ENCODE peak calls at places on chromosome 13, in five cellular contexts. One of them, this sample, is unnamed.

GRCh38 chr13:41782086-41782485 is 178.8 kb downstream of the VWA8 start:
- DNase-seq in anterior cingulate cortex: no peak
- DNase-seq in stimulated activated CD4-positive, alpha-beta T cell treated with anti-CD3 and anti-CD28 coated beads, Interleukin-15, amount 100 ng/mL, for 1 hour: no peak
- DNase-seq in OCI-LY7: no peak
- DNase-seq in RWPE1: no peak
- DNase-seq in this sample: no peak

GRCh38 chr13:47997384-47997783 is 3.7 kb downstream of the SUCLA2 start:
- DNase-seq in RWPE1: no peak
- DNase-seq in OCI-LY7: no peak
- DNase-seq in stimulated activated CD4-positive, alpha-beta T cell treated with anti-CD3 and anti-CD28 coated beads, Interleukin-15, amount 100 ng/mL, for 1 hour: no peak
- DNase-seq in anterior cingulate cortex: no peak
- DNase-seq in this sample: no peak

GRCh38 chr13:99154064-99154463 is 46.6 kb upstream of the UBAC2 start:
- DNase-seq in stimulated activated CD4-positive, alpha-beta T cell treated with anti-CD3 and anti-CD28 coated beads, Interleukin-15, amount 100 ng/mL, for 1 hour: no peak
- DNase-seq in OCI-LY7: no peak
- DNase-seq in RWPE1: no peak
- DNase-seq in anterior cingulate cortex: no peak
- DNase-seq in this sample: no peak

GRCh38 chr13:44174769-44175425 is 198.7 kb upstream of the SERP2 start:
- DNase-seq in OCI-LY7: no peak
- DNase-seq in RWPE1: no peak
- DNase-seq in anterior cingulate cortex: no peak
- DNase-seq in stimulated activated CD4-positive, alpha-beta T cell treated with anti-CD3 and anti-CD28 coated beads, Interleukin-15, amount 100 ng/mL, for 1 hour: no peak
- DNase-seq in this sample: no peak

GRCh38 chr13:51760592-51760991 is 43.4 kb downstream of the DHRS12 start:
- DNase-seq in stimulated activated CD4-positive, alpha-beta T cell treated with anti-CD3 and anti-CD28 coated beads, Interleukin-15, amount 100 ng/mL, for 1 hour: no peak
- DNase-seq in anterior cingulate cortex: peak
- DNase-seq in OCI-LY7: no peak
- DNase-seq in RWPE1: no peak
- DNase-seq in this sample: peak

GRCh38 chr13:50323440-50324070 is 308.3 kb downstream of the KCNRG start:
- DNase-seq in OCI-LY7: no peak
- DNase-seq in anterior cingulate cortex: no peak
- DNase-seq in RWPE1: peak
- DNase-seq in stimulated activated CD4-positive, alpha-beta T cell treated with anti-CD3 and anti-CD28 coated beads, Interleukin-15, amount 100 ng/mL, for 1 hour: no peak
- DNase-seq in this sample: no peak

GRCh38 chr13:51097353-51098043 is 13.6 kb downstream of the C13orf42 start:
- DNase-seq in OCI-LY7: no peak
- DNase-seq in RWPE1: no peak
- DNase-seq in stimulated activated CD4-positive, alpha-beta T cell treated with anti-CD3 and anti-CD28 coated beads, Interleukin-15, amount 100 ng/mL, for 1 hour: no peak
- DNase-seq in anterior cingulate cortex: no peak
- DNase-seq in this sample: no peak

GRCh38 chr13:95536629-95537241 is 15.8 kb upstream of the CLDN10 start:
- DNase-seq in OCI-LY7: peak
- DNase-seq in stimulated activated CD4-positive, alpha-beta T cell treated with anti-CD3 and anti-CD28 coated beads, Interleukin-15, amount 100 ng/mL, for 1 hour: no peak
- DNase-seq in anterior cingulate cortex: no peak
- DNase-seq in RWPE1: no peak
- DNase-seq in this sample: no peak

GRCh38 chr13:62706035-62706434 is 1290.4 kb upstream of the PCDH20 start:
- DNase-seq in anterior cingulate cortex: no peak
- DNase-seq in OCI-LY7: no peak
- DNase-seq in RWPE1: peak
- DNase-seq in stimulated activated CD4-positive, alpha-beta T cell treated with anti-CD3 and anti-CD28 coated beads, Interleukin-15, amount 100 ng/mL, for 1 hour: no peak
- DNase-seq in this sample: no peak

GRCh38 chr13:84405286-84405685 is 523.0 kb upstream of the SLITRK1 start:
- DNase-seq in OCI-LY7: no peak
- DNase-seq in anterior cingulate cortex: no peak
- DNase-seq in stimulated activated CD4-positive, alpha-beta T cell treated with anti-CD3 and anti-CD28 coated beads, Interleukin-15, amount 100 ng/mL, for 1 hour: no peak
- DNase-seq in RWPE1: no peak
- DNase-seq in this sample: no peak

GRCh38 chr13:113616991-113617749 is 32.6 kb downstream of the TFDP1 start:
- DNase-seq in OCI-LY7: no peak
- DNase-seq in anterior cingulate cortex: no peak
- DNase-seq in stimulated activated CD4-positive, alpha-beta T cell treated with anti-CD3 and anti-CD28 coated beads, Interleukin-15, amount 100 ng/mL, for 1 hour: no peak
- DNase-seq in RWPE1: no peak
- DNase-seq in this sample: no peak

GRCh38 chr13:43965446-43965845 is 85.7 kb downstream of the LACC1 start:
- DNase-seq in stimulated activated CD4-positive, alpha-beta T cell treated with anti-CD3 and anti-CD28 coated beads, Interleukin-15, amount 100 ng/mL, for 1 hour: no peak
- DNase-seq in OCI-LY7: no peak
- DNase-seq in RWPE1: no peak
- DNase-seq in anterior cingulate cortex: no peak
- DNase-seq in this sample: no peak

GRCh38 chr13:76462003-76462402 is 424.2 kb downstream of the KCTD12 start:
- DNase-seq in stimulated activated CD4-positive, alpha-beta T cell treated with anti-CD3 and anti-CD28 coated beads, Interleukin-15, amount 100 ng/mL, for 1 hour: no peak
- DNase-seq in OCI-LY7: no peak
- DNase-seq in RWPE1: no peak
- DNase-seq in anterior cingulate cortex: no peak
- DNase-seq in this sample: no peak

GRCh38 chr13:49125964-49126363 is 94.2 kb upstream of the MLNR start:
- DNase-seq in anterior cingulate cortex: no peak
- DNase-seq in stimulated activated CD4-positive, alpha-beta T cell treated with anti-CD3 and anti-CD28 coated beads, Interleukin-15, amount 100 ng/mL, for 1 hour: no peak
- DNase-seq in RWPE1: no peak
- DNase-seq in OCI-LY7: no peak
- DNase-seq in this sample: no peak

GRCh38 chr13:32902898-32903297 is 113.3 kb upstream of the KL start:
- DNase-seq in RWPE1: no peak
- DNase-seq in anterior cingulate cortex: peak
- DNase-seq in stimulated activated CD4-positive, alpha-beta T cell treated with anti-CD3 and anti-CD28 coated beads, Interleukin-15, amount 100 ng/mL, for 1 hour: no peak
- DNase-seq in OCI-LY7: no peak
- DNase-seq in this sample: peak

GRCh38 chr13:113083022-113083373 is 22.6 kb upstream of the F7 start:
- DNase-seq in RWPE1: no peak
- DNase-seq in anterior cingulate cortex: no peak
- DNase-seq in OCI-LY7: no peak
- DNase-seq in stimulated activated CD4-positive, alpha-beta T cell treated with anti-CD3 and anti-CD28 coated beads, Interleukin-15, amount 100 ng/mL, for 1 hour: no peak
- DNase-seq in this sample: peak

GRCh38 chr13:114099918-114100445 is 32.4 kb downstream of the RASA3 start:
- DNase-seq in anterior cingulate cortex: no peak
- DNase-seq in OCI-LY7: peak
- DNase-seq in stimulated activated CD4-positive, alpha-beta T cell treated with anti-CD3 and anti-CD28 coated beads, Interleukin-15, amount 100 ng/mL, for 1 hour: no peak
- DNase-seq in RWPE1: no peak
- DNase-seq in this sample: no peak

GRCh38 chr13:29310806-29311205 is 284.7 kb downstream of the SLC7A1 start:
- DNase-seq in stimulated activated CD4-positive, alpha-beta T cell treated with anti-CD3 and anti-CD28 coated beads, Interleukin-15, amount 100 ng/mL, for 1 hour: no peak
- DNase-seq in anterior cingulate cortex: no peak
- DNase-seq in RWPE1: no peak
- DNase-seq in OCI-LY7: no peak
- DNase-seq in this sample: no peak

GRCh38 chr13:114339779-114340534 is 25.7 kb downstream of the CHAMP1 start:
- DNase-seq in OCI-LY7: peak
- DNase-seq in RWPE1: peak
- DNase-seq in stimulated activated CD4-positive, alpha-beta T cell treated with anti-CD3 and anti-CD28 coated beads, Interleukin-15, amount 100 ng/mL, for 1 hour: no peak
- DNase-seq in anterior cingulate cortex: no peak
- DNase-seq in this sample: no peak

GRCh38 chr13:46126552-46127171 is 21.8 kb upstream of the CPB2 start:
- DNase-seq in RWPE1: peak
- DNase-seq in OCI-LY7: peak
- DNase-seq in anterior cingulate cortex: peak
- DNase-seq in stimulated activated CD4-positive, alpha-beta T cell treated with anti-CD3 and anti-CD28 coated beads, Interleukin-15, amount 100 ng/mL, for 1 hour: peak
- DNase-seq in this sample: peak

GRCh38 chr13:111312944-111313590 is 7.4 kb upstream of the TEX29 start:
- DNase-seq in OCI-LY7: no peak
- DNase-seq in stimulated activated CD4-positive, alpha-beta T cell treated with anti-CD3 and anti-CD28 coated beads, Interleukin-15, amount 100 ng/mL, for 1 hour: no peak
- DNase-seq in RWPE1: no peak
- DNase-seq in anterior cingulate cortex: no peak
- DNase-seq in this sample: no peak

GRCh38 chr13:106561551-106562170 is 6.3 kb downstream of the ARGLU1 start:
- DNase-seq in anterior cingulate cortex: no peak
- DNase-seq in OCI-LY7: no peak
- DNase-seq in RWPE1: no peak
- DNase-seq in stimulated activated CD4-positive, alpha-beta T cell treated with anti-CD3 and anti-CD28 coated beads, Interleukin-15, amount 100 ng/mL, for 1 hour: no peak
- DNase-seq in this sample: no peak

GRCh38 chr13:93942016-93942415 is 537.5 kb downstream of the DCT start:
- DNase-seq in RWPE1: no peak
- DNase-seq in OCI-LY7: no peak
- DNase-seq in anterior cingulate cortex: no peak
- DNase-seq in stimulated activated CD4-positive, alpha-beta T cell treated with anti-CD3 and anti-CD28 coated beads, Interleukin-15, amount 100 ng/mL, for 1 hour: no peak
- DNase-seq in this sample: no peak

GRCh38 chr13:43686557-43686956 is 100.2 kb downstream of the ENOX1 start:
- DNase-seq in RWPE1: peak
- DNase-seq in stimulated activated CD4-positive, alpha-beta T cell treated with anti-CD3 and anti-CD28 coated beads, Interleukin-15, amount 100 ng/mL, for 1 hour: no peak
- DNase-seq in anterior cingulate cortex: no peak
- DNase-seq in OCI-LY7: no peak
- DNase-seq in this sample: no peak

GRCh38 chr13:26022538-26023292 is 29.1 kb downstream of the SHISA2 start:
- DNase-seq in OCI-LY7: no peak
- DNase-seq in RWPE1: peak
- DNase-seq in anterior cingulate cortex: no peak
- DNase-seq in stimulated activated CD4-positive, alpha-beta T cell treated with anti-CD3 and anti-CD28 coated beads, Interleukin-15, amount 100 ng/mL, for 1 hour: no peak
- DNase-seq in this sample: no peak

GRCh38 chr13:110394371-110394841 is 87.3 kb downstream of the COL4A2 start:
- DNase-seq in OCI-LY7: no peak
- DNase-seq in stimulated activated CD4-positive, alpha-beta T cell treated with anti-CD3 and anti-CD28 coated beads, Interleukin-15, amount 100 ng/mL, for 1 hour: no peak
- DNase-seq in RWPE1: no peak
- DNase-seq in anterior cingulate cortex: no peak
- DNase-seq in this sample: no peak

GRCh38 chr13:20411638-20412342 is 113.9 kb downstream of the CRYL1 start:
- DNase-seq in RWPE1: no peak
- DNase-seq in stimulated activated CD4-positive, alpha-beta T cell treated with anti-CD3 and anti-CD28 coated beads, Interleukin-15, amount 100 ng/mL, for 1 hour: no peak
- DNase-seq in OCI-LY7: no peak
- DNase-seq in anterior cingulate cortex: no peak
- DNase-seq in this sample: no peak

GRCh38 chr13:74346960-74347359 is 212.8 kb upstream of the KLF12 start:
- DNase-seq in stimulated activated CD4-positive, alpha-beta T cell treated with anti-CD3 and anti-CD28 coated beads, Interleukin-15, amount 100 ng/mL, for 1 hour: no peak
- DNase-seq in OCI-LY7: no peak
- DNase-seq in RWPE1: no peak
- DNase-seq in anterior cingulate cortex: no peak
- DNase-seq in this sample: no peak

GRCh38 chr13:102394158-102395053 is 7.4 kb downstream of the FGF14 start:
- DNase-seq in OCI-LY7: no peak
- DNase-seq in stimulated activated CD4-positive, alpha-beta T cell treated with anti-CD3 and anti-CD28 coated beads, Interleukin-15, amount 100 ng/mL, for 1 hour: peak
- DNase-seq in anterior cingulate cortex: peak
- DNase-seq in RWPE1: peak
- DNase-seq in this sample: peak

GRCh38 chr13:111502957-111503356 is 182.5 kb downstream of the TEX29 start:
- DNase-seq in anterior cingulate cortex: no peak
- DNase-seq in OCI-LY7: no peak
- DNase-seq in RWPE1: no peak
- DNase-seq in stimulated activated CD4-positive, alpha-beta T cell treated with anti-CD3 and anti-CD28 coated beads, Interleukin-15, amount 100 ng/mL, for 1 hour: no peak
- DNase-seq in this sample: no peak

GRCh38 chr13:83730674-83731073 is 151.6 kb downstream of the SLITRK1 start:
- DNase-seq in anterior cingulate cortex: no peak
- DNase-seq in OCI-LY7: no peak
- DNase-seq in RWPE1: no peak
- DNase-seq in stimulated activated CD4-positive, alpha-beta T cell treated with anti-CD3 and anti-CD28 coated beads, Interleukin-15, amount 100 ng/mL, for 1 hour: no peak
- DNase-seq in this sample: no peak

GRCh38 chr13:41075034-41075433 is 13.7 kb downstream of the WBP4 start:
- DNase-seq in RWPE1: peak
- DNase-seq in anterior cingulate cortex: no peak
- DNase-seq in stimulated activated CD4-positive, alpha-beta T cell treated with anti-CD3 and anti-CD28 coated beads, Interleukin-15, amount 100 ng/mL, for 1 hour: no peak
- DNase-seq in OCI-LY7: peak
- DNase-seq in this sample: no peak

GRCh38 chr13:26442541-26442940 is 114.9 kb upstream of the WASF3 start:
- DNase-seq in anterior cingulate cortex: no peak
- DNase-seq in RWPE1: no peak
- DNase-seq in stimulated activated CD4-positive, alpha-beta T cell treated with anti-CD3 and anti-CD28 coated beads, Interleukin-15, amount 100 ng/mL, for 1 hour: no peak
- DNase-seq in OCI-LY7: no peak
- DNase-seq in this sample: no peak

GRCh38 chr13:28001049-28001448 is 12.6 kb upstream of the URAD start:
- DNase-seq in OCI-LY7: no peak
- DNase-seq in RWPE1: no peak
- DNase-seq in stimulated activated CD4-positive, alpha-beta T cell treated with anti-CD3 and anti-CD28 coated beads, Interleukin-15, amount 100 ng/mL, for 1 hour: no peak
- DNase-seq in anterior cingulate cortex: no peak
- DNase-seq in this sample: no peak

GRCh38 chr13:24911135-24911524 is 147.2 kb downstream of the RNF17 start:
- DNase-seq in RWPE1: peak
- DNase-seq in OCI-LY7: no peak
- DNase-seq in stimulated activated CD4-positive, alpha-beta T cell treated with anti-CD3 and anti-CD28 coated beads, Interleukin-15, amount 100 ng/mL, for 1 hour: no peak
- DNase-seq in anterior cingulate cortex: no peak
- DNase-seq in this sample: no peak

GRCh38 chr13:114068723-114069322 is 63.6 kb downstream of the RASA3 start:
- DNase-seq in anterior cingulate cortex: no peak
- DNase-seq in OCI-LY7: no peak
- DNase-seq in stimulated activated CD4-positive, alpha-beta T cell treated with anti-CD3 and anti-CD28 coated beads, Interleukin-15, amount 100 ng/mL, for 1 hour: no peak
- DNase-seq in RWPE1: no peak
- DNase-seq in this sample: peak